ENCODE peak calls at places on chromosome 22, in four cellular contexts. I, D, H and L are unnamed samples.

GRCh38 chr22:38272373-38273134 is at the start of gene TMEM184B:
- DNase-seq in D (peak; percentile 58), I (peak; percentile 69), H (peak; percentile 66), L (no peak)

GRCh38 chr22:17098379-17098819 is 13.6 kb downstream of the IL17RA start:
- DNase-seq in D (no peak), I (no peak), H (no peak), L (no peak)

GRCh38 chr22:38067771-38068360 is 10.7 kb downstream of the PICK1 start:
- DNase-seq in H (no peak), I (no peak), D (no peak), L (no peak)

GRCh38 chr22:26610983-26611382 is 6.8 kb downstream of the CRYBB1 start:
- DNase-seq in I (no peak), D (peak; percentile 22), H (no peak), L (no peak)

GRCh38 chr22:29310065-29310862 is 3.8 kb downstream of the GAS2L1 start:
- DNase-seq in D (no peak), H (no peak), I (no peak), L (peak; percentile 57)

GRCh38 chr22:25100402-25100801 is 99.3 kb upstream of the CRYBB3 start:
- DNase-seq in I (no peak), H (no peak), D (no peak), L (no peak)

GRCh38 chr22:23649071-23649501 is 17.0 kb upstream of the DRICH1 start:
- DNase-seq in D (no peak), H (no peak), I (no peak), L (no peak)

GRCh38 chr22:44456661-44457412 is 41.2 kb downstream of the RTL6 start:
- DNase-seq in D (no peak), I (no peak), H (no peak), L (no peak)

GRCh38 chr22:27163162-27164137 is 506.1 kb downstream of the MIAT start:
- DNase-seq in I (no peak), D (no peak), H (no peak), L (no peak)

GRCh38 chr22:39917091-39917703 is 16.3 kb downstream of the GRAP2 start:
- DNase-seq in D (no peak), I (no peak), H (no peak), L (no peak)

GRCh38 chr22:37019309-37020191 is at the start of the genes MPST and TST:
- DNase-seq in H (peak; percentile 74), I (peak; percentile 77), D (peak; percentile 61), L (peak; percentile 79)

GRCh38 chr22:33684059-33684458 is 236.2 kb downstream of the LARGE1 start:
- DNase-seq in H (no peak), I (no peak), D (no peak), L (no peak)

GRCh38 chr22:21937041-21937820 is 15.4 kb downstream of the PPM1F start:
- DNase-seq in D (no peak), I (no peak), H (no peak), L (no peak)

GRCh38 chr22:11627436-11627797 is 3900.6 kb upstream of the OR11H1 start:
- DNase-seq in D (no peak), I (no peak), H (no peak), L (no peak)

GRCh38 chr22:18091916-18092526 is 14.2 kb downstream of the PEX26 start:
- DNase-seq in I (no peak), H (no peak), D (peak; percentile 43), L (no peak)

GRCh38 chr22:27805841-27806240 is 4.3 kb upstream of the MN1 start:
- DNase-seq in I (no peak), D (no peak), H (no peak), L (no peak)

GRCh38 chr22:23499845-23500500 is 80.1 kb downstream of the IGLL1 start:
- DNase-seq in H (no peak), I (no peak), D (no peak), L (no peak)

GRCh38 chr22:23536821-23537345 is 43.2 kb downstream of the IGLL1 start:
- DNase-seq in I (peak; percentile 57), H (peak; percentile 30), D (no peak), L (no peak)

GRCh38 chr22:24088796-24089195 is 77.7 kb downstream of the CABIN1 start:
- DNase-seq in D (peak; percentile 55), I (peak; percentile 27), H (no peak), L (no peak)

GRCh38 chr22:45376703-45377102 is 36.7 kb downstream of the SMC1B start:
- DNase-seq in I (no peak), H (no peak), D (no peak), L (no peak)

GRCh38 chr22:49408102-49408836 is 419.4 kb downstream of the BRD1 start:
- DNase-seq in H (peak; percentile 8), D (no peak), I (no peak), L (no peak)

GRCh38 chr22:24049211-24049610 is 38.1 kb downstream of the CABIN1 start:
- DNase-seq in I (no peak), H (no peak), D (no peak), L (no peak)

GRCh38 chr22:49142891-49143290 is 684.8 kb downstream of the BRD1 start:
- DNase-seq in H (no peak), I (no peak), D (no peak), L (no peak)

GRCh38 chr22:34851918-34852662 is 213.9 kb upstream of the ISX start:
- DNase-seq in D (no peak), H (no peak), I (peak; percentile 36), L (no peak)
- H2BK120ac ChIP-seq in D (no peak overlapping the region), H (no peak overlapping the region), I (no peak overlapping the region), L (no peak overlapping the region)

DNA sequence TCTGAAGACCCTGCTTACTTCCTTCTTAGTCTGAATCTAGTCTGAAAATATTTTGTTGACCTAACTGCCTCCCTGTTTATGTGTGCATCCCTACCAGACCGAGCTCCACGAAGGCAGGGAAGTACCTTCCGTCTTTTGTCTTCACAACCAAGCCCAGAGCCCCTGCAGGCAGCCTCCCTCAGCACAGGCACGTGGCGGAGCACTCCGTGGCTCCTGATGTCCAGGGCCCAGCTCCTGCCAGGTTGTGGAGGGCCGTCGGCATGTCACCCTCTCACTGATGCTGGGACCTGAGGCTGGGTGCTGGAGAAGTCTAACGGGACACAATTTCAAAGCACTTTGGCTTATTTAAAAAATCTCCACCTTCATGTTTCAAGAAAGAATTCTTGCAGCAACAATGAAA is 59.4 kb upstream of the CLTCL1 start:
- DNase-seq in D (no peak), I (no peak), H (no peak), L (no peak)
- H4K5ac ChIP-seq in D (no peak overlapping the region), I (no peak overlapping the region), H (no peak overlapping the region), L (no peak overlapping the region)

GRCh38 chr22:47369020-47369419 is 606.6 kb downstream of the TBC1D22A start:
- DNase-seq in I (no peak), D (no peak), H (peak; percentile 6), L (no peak)
- H2BK120ac ChIP-seq in I (no peak overlapping the region), D (no peak overlapping the region), H (no peak overlapping the region), L (no peak overlapping the region)

DNA sequence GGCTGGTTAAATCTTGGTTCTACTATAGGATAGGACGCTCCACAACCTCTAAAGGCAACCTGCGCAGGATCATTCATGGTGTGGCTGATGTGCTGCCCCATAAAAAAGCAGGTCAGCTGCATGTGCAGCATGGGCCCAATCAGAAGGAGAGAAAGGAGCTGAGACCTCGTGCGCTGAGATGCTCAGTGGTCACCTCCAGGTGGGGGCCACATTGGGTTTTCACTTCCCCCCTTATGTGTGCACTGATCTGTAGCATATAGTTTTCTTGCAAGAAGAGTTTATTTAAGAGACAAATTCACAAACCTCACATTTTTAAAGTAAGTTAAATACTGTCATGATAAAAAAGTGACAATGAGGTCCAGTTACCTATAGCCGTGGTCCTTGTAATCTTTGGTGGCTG is 24.3 kb downstream of the SERPIND1 start:
- DNase-seq in H (no peak), D (no peak), I (no peak), L (no peak)
- H4K5ac ChIP-seq in H (no peak overlapping the region), D (no peak overlapping the region), I (no peak overlapping the region), L (no peak overlapping the region)

DNA sequence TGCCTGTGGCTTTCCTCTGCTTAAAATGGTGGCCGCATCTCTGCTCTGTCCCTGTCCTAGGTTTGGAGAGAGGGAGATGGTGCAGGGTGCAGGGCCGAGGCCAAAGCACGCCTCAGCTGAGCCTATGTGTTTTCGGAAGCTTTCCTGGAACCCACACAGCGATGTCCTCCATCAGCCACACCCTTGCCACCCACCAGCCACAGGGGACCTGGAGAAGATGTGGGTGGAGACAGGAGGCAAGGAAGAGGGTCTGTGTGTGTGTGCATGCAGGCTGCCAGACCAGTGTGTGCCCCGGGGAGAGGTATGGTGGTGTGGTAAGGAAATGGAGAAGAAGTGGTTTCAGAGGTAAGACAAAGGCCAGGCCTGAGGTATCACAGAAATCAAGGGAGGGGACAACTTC is 155.7 kb downstream of the TBC1D22A start:
- DNase-seq in I (no peak), D (no peak), H (no peak), L (no peak)
- H2BK120ac ChIP-seq in I (no peak overlapping the region), D (no peak overlapping the region), H (no peak overlapping the region), L (no peak overlapping the region)

GRCh38 chr22:42067706-42068350 is 2.8 kb downstream of the NAGA start:
- DNase-seq in I (no peak), H (no peak), D (no peak), L (no peak)

GRCh38 chr22:42066133-42066761 is 4.4 kb downstream of the NAGA start:
- DNase-seq in I (no peak), H (no peak), D (no peak), L (no peak)

GRCh38 chr22:42066937-42067336 is 3.7 kb downstream of the NAGA start:
- DNase-seq in H (no peak), D (no peak), I (no peak), L (no peak)

GRCh38 chr22:42064629-42065028 is 6.0 kb downstream of the NAGA start:
- DNase-seq in D (no peak), I (no peak), H (no peak), L (no peak)

GRCh38 chr22:42065408-42066132 is 5.0 kb downstream of the NAGA start:
- DNase-seq in D (no peak), H (peak; percentile 71), I (peak; percentile 69), L (no peak)
- H4K5ac ChIP-seq in D (no peak overlapping the region), H (no peak overlapping the region), I (no peak overlapping the region), L (no peak overlapping the region)

GRCh38 chr22:50607366-50608020 is 6.9 kb downstream of the MAPK8IP2 start:
- DNase-seq in H (no peak), I (no peak), D (no peak), L (no peak)
- H2BK120ac ChIP-seq in H (no peak overlapping the region), I (no peak overlapping the region), D (no peak overlapping the region), L (no peak overlapping the region)

GRCh38 chr22:20184501-20185145 is 33.8 kb upstream of the CCDC188 start:
- DNase-seq in D (no peak), H (no peak), I (no peak), L (no peak)

GRCh38 chr22:20186183-20186870 is 35.5 kb upstream of the CCDC188 start:
- DNase-seq in D (no peak), H (peak; percentile 87), I (peak; percentile 77), L (peak; percentile 61)

GRCh38 chr22:20186871-20187546 is 36.2 kb upstream of the CCDC188 start:
- DNase-seq in H (no peak), D (no peak), I (no peak), L (no peak)

GRCh38 chr22:20183823-20184222 is 33.0 kb upstream of the CCDC188 start:
- DNase-seq in H (no peak), D (no peak), I (no peak), L (no peak)

DNA sequence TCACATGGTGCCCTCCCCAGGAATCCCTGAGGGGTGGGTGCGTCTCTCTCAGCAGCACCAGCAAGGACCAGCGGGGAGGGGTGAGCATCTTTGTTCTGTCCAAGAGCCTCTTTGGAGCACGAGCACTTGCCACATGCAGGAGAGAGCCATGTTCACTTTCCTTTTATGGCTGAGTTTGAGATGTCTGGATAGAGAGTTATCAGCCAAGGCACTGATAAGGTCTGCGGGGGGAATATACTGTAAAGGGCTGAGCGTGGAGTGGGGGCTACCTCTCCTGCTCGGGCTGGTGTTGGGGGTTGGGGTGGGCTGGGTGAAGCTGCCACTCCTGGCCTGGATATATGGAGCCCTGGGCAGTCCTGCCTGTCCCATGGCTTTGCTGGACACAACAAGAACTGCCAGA is 34.9 kb upstream of the CCDC188 start:
- DNase-seq in D (no peak), I (no peak), H (no peak), L (no peak)
- H4K5ac ChIP-seq in D (no peak overlapping the region), I (no peak overlapping the region), H (no peak overlapping the region), L (no peak overlapping the region)